ENCODE peak calls at places on chromosomes 4 and X, in ten cellular contexts. J is hepatocyte, N is PC-3, S is HCT116, I is GM23248, B is MM.1S, O is SK-N-SH, Y is GM23338, V is OCI-LY7, E is PC-9. G is an unnamed sample. For H3K9me2, the result is how much of the 10 kb centered on the place peaks cover.

GRCh38 chrX:40891798-40892197 is 156.5 kb upstream of the MED14 start:
- DNase-seq in J (no peak), N (no peak), S (no peak), I (no peak), B (no peak), O (no peak), Y (no peak), V (no peak), E (no peak), G (no peak)

GRCh38 chrX:21166302-21166982 is 207.8 kb upstream of the CNKSR2 start:
- DNase-seq in J (no peak), N (peak), S (no peak), I (peak), B (no peak), O (no peak), Y (peak), V (no peak), E (peak), G (no peak)

GRCh38 chr4:2786152-2786671 is 6.7 kb upstream of the SH3BP2 start:
- DNase-seq in J (no peak), N (no peak), S (no peak), I (no peak), B (no peak), O (no peak), Y (no peak), V (no peak), E (no peak), G (no peak)

GRCh38 chr4:99960648-99961047 is 10.6 kb upstream of the H2AZ1 start:
- DNase-seq in J (no peak), N (no peak), S (no peak), I (peak), B (no peak), O (no peak), Y (no peak), V (no peak), E (no peak), G (no peak)

GRCh38 chrX:37876716-37877115 is 29.3 kb upstream of the DYNLT3 start:
- DNase-seq in J (no peak), N (no peak), S (no peak), I (no peak), B (no peak), O (no peak), Y (no peak), V (no peak), E (no peak), G (no peak)

GRCh38 chr4:22014222-22014741 is 65.7 kb upstream of the KCNIP4 start:
- DNase-seq in J (no peak), N (no peak), S (no peak), I (peak), B (no peak), O (no peak), Y (no peak), V (no peak), E (no peak), G (no peak)

GRCh38 chr4:125650557-125650956 is 335.8 kb downstream of the FAT4 start:
- DNase-seq in J (no peak), N (no peak), S (no peak), I (no peak), B (no peak), O (no peak), Y (no peak), V (no peak), E (no peak), G (no peak)

GRCh38 chr4:46196086-46196485 is 72.2 kb upstream of the GABRG1 start:
- DNase-seq in J (no peak), N (no peak), S (no peak), I (no peak), B (no peak), O (no peak), Y (peak), V (no peak), E (no peak), G (no peak)

GRCh38 chr4:17763931-17764330 is 17.5 kb downstream of the FAM184B start:
- DNase-seq in J (no peak), N (no peak), S (no peak), I (no peak), B (no peak), O (peak), Y (no peak), V (no peak), E (no peak), G (no peak)

GRCh38 chr4:52263612-52264011 is 212.5 kb downstream of the SPATA18 start:
- DNase-seq in J (no peak), N (peak), S (no peak), I (peak), B (no peak), O (no peak), Y (no peak), V (no peak), E (no peak), G (no peak)

GRCh38 chrX:17007134-17007768 is 60.8 kb downstream of the REPS2 start:
- DNase-seq in J (no peak), N (peak), S (no peak), I (peak), B (no peak), O (peak), Y (peak), V (peak), E (no peak), G (no peak)

GRCh38 chr4:74389494-74389893 is 24.5 kb downstream of the EREG start:
- DNase-seq in J (no peak), N (no peak), S (no peak), I (no peak), B (no peak), O (no peak), Y (no peak), V (no peak), E (no peak), G (no peak)

GRCh38 chr4:159946983-159947645 is 844.2 kb downstream of the RAPGEF2 start:
- DNase-seq in J (peak), N (peak), S (peak), I (peak), B (peak), O (peak), Y (peak), V (peak), E (no peak), G (peak)

GRCh38 chr4:166422475-166422874 is 549.4 kb downstream of the TLL1 start:
- DNase-seq in J (no peak), N (peak), S (no peak), I (peak), B (no peak), O (no peak), Y (no peak), V (no peak), E (no peak), G (no peak)

GRCh38 chr4:159227378-159227777 is 124.5 kb downstream of the RAPGEF2 start:
- DNase-seq in J (no peak), N (no peak), S (no peak), I (peak), B (no peak), O (no peak), Y (no peak), V (no peak), E (no peak), G (no peak)

GRCh38 chrX:74514384-74514783 is 93.1 kb downstream of the SLC16A2 start:
- DNase-seq in J (peak), N (no peak), S (no peak), I (no peak), B (no peak), O (no peak), Y (peak), V (no peak), E (no peak), G (no peak)

GRCh38 chr4:188971125-188971524 is 831.9 kb downstream of the TRIML1 start:
- DNase-seq in J (no peak), N (peak), S (peak), I (peak), B (peak), O (peak), Y (peak), V (peak), E (no peak), G (peak)

GRCh38 chrX:87067795-87068194 is 449.8 kb upstream of the KLHL4 start:
- DNase-seq in J (no peak), N (no peak), S (no peak), I (no peak), B (no peak), O (no peak), Y (no peak), V (no peak), E (no peak), G (no peak)

GRCh38 chr4:126701756-126702155 is 931.0 kb upstream of the INTU start:
- DNase-seq in J (no peak), N (no peak), S (no peak), I (peak), B (no peak), O (no peak), Y (no peak), V (no peak), E (no peak), G (no peak)

GRCh38 chr4:107114059-107114458 is 77.9 kb upstream of the DKK2 start:
- DNase-seq in J (no peak), N (no peak), S (no peak), I (no peak), B (no peak), O (no peak), Y (no peak), V (no peak), E (no peak), G (no peak)

GRCh38 chrX:19347916-19348315 is 4.2 kb downstream of the PDHA1 start:
- DNase-seq in J (no peak), N (no peak), S (no peak), I (peak), B (no peak), O (no peak), Y (no peak), V (no peak), E (no peak), G (no peak)

GRCh38 chr4:3529363-3529762 is 2.9 kb downstream of the LRPAP1 start:
- DNase-seq in J (peak), N (no peak), S (no peak), I (no peak), B (no peak), O (no peak), Y (no peak), V (peak), E (no peak), G (peak)

GRCh38 chrX:116667346-116667745 is 204.6 kb upstream of the CT83 start:
- DNase-seq in J (no peak), N (no peak), S (no peak), I (no peak), B (no peak), O (no peak), Y (peak), V (no peak), E (no peak), G (no peak)

DNA sequence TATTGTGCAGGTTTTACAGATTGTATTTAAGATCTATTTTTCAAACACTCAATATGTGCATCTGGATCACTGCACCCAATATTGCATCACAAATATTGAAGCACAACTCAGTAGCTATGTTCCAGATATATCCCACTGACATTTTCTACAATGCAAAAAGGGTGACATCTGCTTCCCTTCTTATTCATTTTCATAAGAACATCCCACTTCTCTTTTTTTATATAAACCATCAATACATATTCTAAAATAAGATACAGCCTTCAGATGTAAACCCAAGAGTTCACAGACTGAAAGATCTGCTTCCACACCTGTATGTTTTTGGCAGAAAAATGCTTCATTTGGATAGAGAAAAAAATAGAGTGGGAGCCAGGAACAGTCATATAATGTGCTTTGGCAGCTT is 815.7 kb upstream of the ADGRL3 start:
- DNase-seq in J (no peak), N (no peak), S (no peak), I (no peak), B (no peak), O (no peak), Y (no peak), V (no peak), E (no peak), G (peak)
- H3K9me2 ChIP-seq in J (under half), N (under half), S (under half), I (under half), B (under half), O (under half), Y (under half), V (under half), E (under half), G (under half)

DNA sequence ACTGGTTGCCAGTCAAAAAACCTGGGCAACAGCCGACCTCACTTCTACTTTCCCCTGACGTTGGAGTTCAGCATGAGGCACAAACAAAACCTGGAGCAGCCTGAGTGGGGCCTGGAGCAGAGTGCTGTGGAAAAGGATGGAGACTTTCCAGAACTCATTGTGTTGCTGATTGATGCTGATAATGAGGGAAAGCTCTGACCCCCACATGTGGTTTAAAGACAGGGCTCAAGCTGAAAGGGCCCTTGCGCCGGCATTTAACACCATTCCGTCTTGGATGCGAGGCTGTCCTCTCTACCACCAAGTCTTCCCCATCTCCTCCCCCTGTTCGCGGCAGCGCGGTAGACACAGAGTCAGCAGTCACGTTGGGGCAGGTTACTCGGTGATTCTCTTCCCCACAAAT is 630 bp downstream of the CCDC158 start:
- DNase-seq in J (no peak), N (no peak), S (no peak), I (no peak), B (no peak), O (peak), Y (peak), V (no peak), E (no peak), G (no peak)
- H3K9me2 ChIP-seq in J (under half), N (under half), S (under half), I (under half), B (under half), O (under half), Y (under half), V (under half), E (under half), G (under half)

GRCh38 chr4:141207971-141208370 is 12.7 kb upstream of the ZNF330 start:
- DNase-seq in J (no peak), N (no peak), S (no peak), I (no peak), B (no peak), O (no peak), Y (no peak), V (no peak), E (no peak), G (no peak)

GRCh38 chr4:141215972-141216761 is 4.5 kb upstream of the ZNF330 start:
- DNase-seq in J (no peak), N (no peak), S (no peak), I (no peak), B (no peak), O (no peak), Y (no peak), V (no peak), E (no peak), G (no peak)

GRCh38 chr4:141215030-141215429 is 5.7 kb upstream of the ZNF330 start:
- DNase-seq in J (no peak), N (no peak), S (no peak), I (no peak), B (no peak), O (peak), Y (no peak), V (no peak), E (no peak), G (no peak)

GRCh38 chr4:141213550-141213991 is 7.1 kb upstream of the ZNF330 start:
- DNase-seq in J (no peak), N (no peak), S (no peak), I (no peak), B (no peak), O (no peak), Y (no peak), V (no peak), E (no peak), G (no peak)

DNA sequence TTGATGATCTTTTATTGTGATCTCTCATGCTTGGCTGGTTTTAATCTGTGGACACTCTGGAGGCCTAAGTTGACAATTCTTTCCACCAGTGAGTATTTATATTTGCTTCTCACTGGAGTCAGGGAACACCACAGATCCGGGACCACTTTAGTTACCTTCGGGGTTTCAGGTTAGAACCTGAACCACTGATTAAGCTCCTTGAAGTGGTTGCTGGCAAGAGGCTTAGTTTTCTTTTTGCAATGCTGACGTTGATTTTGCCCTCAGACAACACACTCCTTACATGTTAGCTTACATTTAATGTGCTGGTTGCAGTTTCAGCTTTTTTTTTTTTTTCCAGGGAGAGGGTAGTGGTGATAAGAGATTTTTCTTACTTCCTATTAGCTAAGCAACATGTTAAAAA is 10.5 kb upstream of the ZNF330 start:
- DNase-seq in J (no peak), N (no peak), S (no peak), I (no peak), B (peak), O (no peak), Y (no peak), V (no peak), E (no peak), G (no peak)
- H3K9me2 ChIP-seq in J (under half), N (under half), S (under half), I (under half), B (under half), O (under half), Y (under half), V (under half), E (under half), G (under half)

DNA sequence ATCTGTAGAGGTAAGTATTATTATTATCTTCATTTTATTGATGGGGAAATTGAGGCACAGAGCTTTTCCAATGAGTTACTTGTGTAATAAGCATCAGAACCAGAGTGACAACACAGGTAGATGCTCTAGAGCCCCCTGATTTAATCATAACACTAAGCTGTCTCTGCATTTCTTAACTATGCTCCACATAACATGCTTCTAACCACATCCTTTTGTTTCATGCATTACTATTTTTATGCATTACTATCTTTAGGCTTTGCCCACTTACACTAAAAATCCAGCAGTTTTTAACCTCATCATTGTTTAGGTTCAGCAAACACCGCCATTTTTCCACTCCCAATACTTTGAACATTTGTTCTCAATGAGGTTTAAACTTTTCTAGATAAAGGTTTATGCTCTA is 1900.8 kb upstream of the PCDH10 start:
- DNase-seq in J (no peak), N (no peak), S (no peak), I (no peak), B (peak), O (no peak), Y (no peak), V (no peak), E (no peak), G (no peak)
- H3K9me2 ChIP-seq in J (under half), N (under half), S (under half), I (under half), B (under half), O (under half), Y (under half), V (under half), E (under half), G (under half)

GRCh38 chr4:8186883-8187282 is 12.2 kb upstream of the SH3TC1 start:
- DNase-seq in J (no peak), N (no peak), S (no peak), I (no peak), B (no peak), O (no peak), Y (no peak), V (no peak), E (no peak), G (no peak)
- H3K9me2 ChIP-seq in J (under half), N (under half), S (under half), I (under half), B (under half), O (under half), Y (under half), V (under half), E (under half), G (under half)

DNA sequence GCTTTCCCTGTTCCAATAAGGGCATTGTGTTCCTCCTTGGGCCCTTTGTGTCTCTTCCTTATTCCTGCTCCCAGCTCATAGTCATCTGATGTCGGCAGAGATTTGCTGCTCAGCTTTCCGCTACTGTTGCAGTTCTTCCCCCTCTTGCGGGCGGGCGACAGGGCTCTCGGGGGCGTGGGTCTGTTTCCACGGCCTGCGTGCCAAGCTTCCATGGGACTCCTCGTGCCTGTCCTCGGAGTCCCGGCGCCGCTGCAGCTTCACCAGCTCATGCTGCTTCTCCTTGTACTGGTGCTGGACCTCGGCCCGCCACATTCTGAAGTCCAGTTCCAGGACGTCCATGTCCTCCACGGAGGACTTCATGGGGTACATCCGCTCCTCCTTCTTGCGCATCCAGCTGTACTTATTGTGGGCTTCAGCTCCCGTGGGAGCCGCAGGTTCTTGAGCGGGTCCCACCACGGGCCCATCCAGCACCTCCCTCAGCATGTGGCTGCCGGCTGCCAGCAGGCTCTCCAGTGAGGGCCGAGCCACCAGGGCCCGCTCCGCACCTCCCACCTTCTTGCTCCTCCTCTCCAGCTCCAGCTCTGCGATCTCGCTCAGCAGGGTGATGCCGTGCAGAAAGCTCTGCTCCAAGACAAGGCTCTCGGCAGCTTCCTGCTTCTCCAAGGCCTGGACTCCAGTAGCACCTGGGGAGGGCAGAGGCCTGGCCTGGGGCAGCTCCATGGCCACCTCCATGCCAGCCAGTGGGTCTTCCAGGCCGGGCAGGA is 74.1 kb upstream of the UCP1 start:
- DNase-seq in J (no peak), N (no peak), S (no peak), I (no peak), B (no peak), O (no peak), Y (no peak), V (no peak), E (no peak), G (no peak)
- H3K9me2 ChIP-seq in J (under half), N (under half), S (under half), I (under half), B (under half), O (under half), Y (under half), V (under half), E (under half), G (under half)